ENCODE peak calls at places on chromosomes 6 and 20, in six cellular contexts. U, W, X, Y, K and G are unnamed samples.

GRCh38 chr6:79227445-79227844 is 7.0 kb downstream of the HMGN3 start:
- DNase-seq in U (no peak), W (no peak), X (no peak), Y (no peak), K (no peak), G (no peak)

GRCh38 chr6:100504786-100505737 is 40.3 kb upstream of the SIM1 start:
- DNase-seq in U (no peak), W (no peak), X (no peak), Y (no peak), K (peak), G (peak)

GRCh38 chr20:16541226-16541625 is 32.0 kb downstream of the KIF16B start:
- DNase-seq in U (no peak), W (no peak), X (no peak), Y (no peak), K (no peak), G (no peak)

GRCh38 chr6:14844411-14844810 is 401.5 kb upstream of the JARID2 start:
- DNase-seq in U (no peak), W (no peak), X (no peak), Y (no peak), K (no peak), G (no peak)

GRCh38 chr6:89045585-89045984 is 35.0 kb upstream of the PNRC1 start:
- DNase-seq in U (no peak), W (no peak), X (no peak), Y (no peak), K (no peak), G (no peak)

GRCh38 chr20:24406761-24407550 is 62.5 kb upstream of the SYNDIG1 start:
- DNase-seq in U (no peak), W (no peak), X (no peak), Y (no peak), K (no peak), G (no peak)

GRCh38 chr6:63307581-63308246 is 12.1 kb downstream of the LGSN start:
- DNase-seq in U (no peak), W (no peak), X (no peak), Y (no peak), K (peak), G (peak)

GRCh38 chr6:152161501-152161900 is 354.0 kb downstream of the ESR1 start:
- DNase-seq in U (no peak), W (no peak), X (no peak), Y (no peak), K (no peak), G (peak)

GRCh38 chr6:72622094-72622540 is 253 bp downstream of the KCNQ5 start:
- DNase-seq in U (peak), W (peak), X (peak), Y (peak), K (no peak), G (no peak)

GRCh38 chr20:17681741-17682102 is 320 bp downstream of the RRBP1 start:
- DNase-seq in U (no peak), W (no peak), X (no peak), Y (no peak), K (no peak), G (no peak)

GRCh38 chr6:92271101-92271500 is 1148.3 kb downstream of the EPHA7 start:
- DNase-seq in U (no peak), W (no peak), X (no peak), Y (no peak), K (no peak), G (no peak)